ENCODE peak calls at places on chromosomes 6 and 20, in ten cellular contexts. One of them, this sample, is unnamed.

GRCh38 chr6:150466196-150466595 is 97.4 kb downstream of the IYD start:
- DNase-seq in ovary: no peak
- DNase-seq in GM12878: no peak
- DNase-seq in heart left ventricle: no peak
- DNase-seq in suprapubic skin: no peak
- DNase-seq in sigmoid colon: no peak
- DNase-seq in gastrocnemius medialis: no peak
- DNase-seq in K562: no peak
- DNase-seq in HCT116: no peak
- DNase-seq in thyroid gland: no peak
- DNase-seq in this sample: no peak

GRCh38 chr6:45532626-45533258 is 155.0 kb upstream of the SUPT3H start:
- DNase-seq in HCT116: no peak
- DNase-seq in heart left ventricle: no peak
- DNase-seq in thyroid gland: no peak
- DNase-seq in GM12878: no peak
- DNase-seq in suprapubic skin: no peak
- DNase-seq in gastrocnemius medialis: no peak
- DNase-seq in sigmoid colon: no peak
- DNase-seq in K562: no peak
- DNase-seq in ovary: no peak
- DNase-seq in this sample: no peak

GRCh38 chr6:152746172-152746553 is 4.4 kb upstream of the VIP start:
- DNase-seq in ovary: no peak
- DNase-seq in heart left ventricle: no peak
- DNase-seq in K562: no peak
- DNase-seq in gastrocnemius medialis: no peak
- DNase-seq in thyroid gland: no peak
- DNase-seq in sigmoid colon: no peak
- DNase-seq in GM12878: no peak
- DNase-seq in HCT116: peak; percentile 28
- DNase-seq in suprapubic skin: no peak
- DNase-seq in this sample: no peak

GRCh38 chr6:29722773-29723665 is at the start of gene HLA-F:
- DNase-seq in sigmoid colon: peak; percentile 95
- DNase-seq in thyroid gland: peak; percentile 88
- DNase-seq in GM12878: peak; percentile 92
- DNase-seq in ovary: peak; percentile 63
- DNase-seq in K562: no peak
- DNase-seq in gastrocnemius medialis: peak; percentile 80
- DNase-seq in suprapubic skin: peak; percentile 94
- DNase-seq in heart left ventricle: peak; percentile 90
- DNase-seq in HCT116: peak; percentile 67
- DNase-seq in this sample: peak; percentile 85

GRCh38 chr6:36997811-36998722 is 7.4 kb upstream of the FGD2 start:
- DNase-seq in gastrocnemius medialis: peak; percentile 68
- DNase-seq in ovary: peak; percentile 38
- DNase-seq in suprapubic skin: no peak
- DNase-seq in K562: no peak
- DNase-seq in heart left ventricle: no peak
- DNase-seq in HCT116: no peak
- DNase-seq in GM12878: no peak
- DNase-seq in sigmoid colon: peak; percentile 93
- DNase-seq in thyroid gland: peak; percentile 98
- DNase-seq in this sample: no peak

GRCh38 chr6:2744206-2744771 is 6.4 kb downstream of the MYLK4 start:
- DNase-seq in sigmoid colon: no peak
- DNase-seq in HCT116: no peak
- DNase-seq in K562: no peak
- DNase-seq in ovary: no peak
- DNase-seq in GM12878: no peak
- DNase-seq in gastrocnemius medialis: peak; percentile 73
- DNase-seq in suprapubic skin: no peak
- DNase-seq in thyroid gland: no peak
- DNase-seq in heart left ventricle: peak; percentile 81
- DNase-seq in this sample: no peak

GRCh38 chr20:39103732-39104131 is 141.6 kb downstream of the DHX35 start:
- DNase-seq in thyroid gland: no peak
- DNase-seq in suprapubic skin: no peak
- DNase-seq in HCT116: no peak
- DNase-seq in GM12878: no peak
- DNase-seq in gastrocnemius medialis: no peak
- DNase-seq in sigmoid colon: no peak
- DNase-seq in heart left ventricle: no peak
- DNase-seq in ovary: no peak
- DNase-seq in K562: no peak
- DNase-seq in this sample: no peak

GRCh38 chr6:141848029-141848890 is 284.5 kb upstream of the GJE1 start:
- DNase-seq in gastrocnemius medialis: no peak
- DNase-seq in heart left ventricle: no peak
- DNase-seq in ovary: no peak
- DNase-seq in thyroid gland: peak; percentile 1
- DNase-seq in suprapubic skin: no peak
- DNase-seq in sigmoid colon: no peak
- DNase-seq in HCT116: no peak
- DNase-seq in K562: no peak
- DNase-seq in GM12878: no peak
- DNase-seq in this sample: no peak

GRCh38 chr6:139152088-139152891 is 17.4 kb downstream of the HECA start:
- DNase-seq in sigmoid colon: no peak
- DNase-seq in ovary: no peak
- DNase-seq in HCT116: no peak
- DNase-seq in GM12878: no peak
- DNase-seq in K562: no peak
- DNase-seq in thyroid gland: no peak
- DNase-seq in gastrocnemius medialis: no peak
- DNase-seq in suprapubic skin: no peak
- DNase-seq in heart left ventricle: no peak
- DNase-seq in this sample: no peak

GRCh38 chr6:108951351-108951953 is 103.2 kb downstream of the ARMC2 start:
- DNase-seq in HCT116: no peak
- DNase-seq in K562: no peak
- DNase-seq in heart left ventricle: no peak
- DNase-seq in gastrocnemius medialis: no peak
- DNase-seq in GM12878: no peak
- DNase-seq in sigmoid colon: no peak
- DNase-seq in suprapubic skin: no peak
- DNase-seq in ovary: no peak
- DNase-seq in thyroid gland: no peak
- DNase-seq in this sample: peak; percentile 52

GRCh38 chr6:5514353-5514752 is 253.0 kb downstream of the FARS2 start:
- DNase-seq in HCT116: no peak
- DNase-seq in gastrocnemius medialis: no peak
- DNase-seq in heart left ventricle: no peak
- DNase-seq in thyroid gland: no peak
- DNase-seq in suprapubic skin: no peak
- DNase-seq in sigmoid colon: no peak
- DNase-seq in GM12878: no peak
- DNase-seq in K562: no peak
- DNase-seq in ovary: no peak
- DNase-seq in this sample: no peak

GRCh38 chr20:19886666-19887288 is 128.7 kb downstream of the RIN2 start:
- DNase-seq in ovary: no peak
- DNase-seq in suprapubic skin: no peak
- DNase-seq in sigmoid colon: no peak
- DNase-seq in HCT116: no peak
- DNase-seq in K562: no peak
- DNase-seq in thyroid gland: peak; percentile 58
- DNase-seq in heart left ventricle: no peak
- DNase-seq in gastrocnemius medialis: no peak
- DNase-seq in GM12878: no peak
- DNase-seq in this sample: no peak

GRCh38 chr20:19887566-19888268 is 129.4 kb upstream of the NAA20 start:
- DNase-seq in suprapubic skin: no peak
- DNase-seq in thyroid gland: peak; percentile 10
- DNase-seq in GM12878: no peak
- DNase-seq in heart left ventricle: no peak
- DNase-seq in ovary: no peak
- DNase-seq in HCT116: no peak
- DNase-seq in K562: no peak
- DNase-seq in gastrocnemius medialis: no peak
- DNase-seq in sigmoid colon: no peak
- DNase-seq in this sample: no peak

GRCh38 chr20:19888269-19888669 is 128.9 kb upstream of the NAA20 start:
- DNase-seq in sigmoid colon: peak; percentile 66
- DNase-seq in ovary: no peak
- DNase-seq in GM12878: no peak
- DNase-seq in gastrocnemius medialis: no peak
- DNase-seq in thyroid gland: peak; percentile 67
- DNase-seq in suprapubic skin: no peak
- DNase-seq in K562: no peak
- DNase-seq in HCT116: no peak
- DNase-seq in heart left ventricle: no peak
- DNase-seq in this sample: no peak

GRCh38 chr20:19885576-19885956 is 127.5 kb downstream of the RIN2 start:
- DNase-seq in GM12878: no peak
- DNase-seq in gastrocnemius medialis: no peak
- DNase-seq in sigmoid colon: no peak
- DNase-seq in HCT116: no peak
- DNase-seq in thyroid gland: no peak
- DNase-seq in K562: no peak
- DNase-seq in ovary: no peak
- DNase-seq in heart left ventricle: no peak
- DNase-seq in suprapubic skin: no peak
- DNase-seq in this sample: no peak

GRCh38 chr20:19885981-19886665 is 128.1 kb downstream of the RIN2 start:
- DNase-seq in HCT116: no peak
- DNase-seq in gastrocnemius medialis: no peak
- DNase-seq in thyroid gland: peak; percentile 83
- DNase-seq in sigmoid colon: peak; percentile 79
- DNase-seq in GM12878: no peak
- DNase-seq in heart left ventricle: peak; percentile 77
- DNase-seq in K562: no peak
- DNase-seq in ovary: peak; percentile 43
- DNase-seq in suprapubic skin: no peak
- DNase-seq in this sample: peak; percentile 62
- TF ChIP-seq POLR2A in HCT116: no peak
- TF ChIP-seq POLR2A in gastrocnemius medialis: no peak
- TF ChIP-seq POLR2A in thyroid gland: no peak
- TF ChIP-seq POLR2A in sigmoid colon: no peak
- TF ChIP-seq POLR2A in GM12878: no peak
- TF ChIP-seq POLR2A in heart left ventricle: no peak
- TF ChIP-seq POLR2A in K562: no peak
- TF ChIP-seq POLR2A in ovary: no peak
- TF ChIP-seq POLR2A in suprapubic skin: no peak
- TF ChIP-seq POLR2A in this sample: no peak

GRCh38 chr6:44072452-44072958 is 54.7 kb downstream of the MRPL14 start:
- DNase-seq in ovary: no peak
- DNase-seq in sigmoid colon: no peak
- DNase-seq in K562: no peak
- DNase-seq in GM12878: no peak
- DNase-seq in gastrocnemius medialis: no peak
- DNase-seq in suprapubic skin: no peak
- DNase-seq in thyroid gland: no peak
- DNase-seq in heart left ventricle: no peak
- DNase-seq in HCT116: no peak
- DNase-seq in this sample: no peak
- H3K27ac ChIP-seq in ovary: no peak overlapping the region
- H3K27ac ChIP-seq in sigmoid colon: peak overlapping the region; percentile 82
- H3K27ac ChIP-seq in K562: peak overlapping the region; percentile 66
- H3K27ac ChIP-seq in GM12878: peak overlapping the region; percentile 73
- H3K27ac ChIP-seq in gastrocnemius medialis: peak overlapping the region; percentile 89
- H3K27ac ChIP-seq in suprapubic skin: peak overlapping the region; percentile 77
- H3K27ac ChIP-seq in thyroid gland: no peak overlapping the region
- H3K27ac ChIP-seq in heart left ventricle: peak overlapping the region; percentile 83
- H3K27ac ChIP-seq in HCT116: peak overlapping the region; percentile 31
- H3K27ac ChIP-seq in this sample: peak overlapping the region; percentile 79

DNA sequence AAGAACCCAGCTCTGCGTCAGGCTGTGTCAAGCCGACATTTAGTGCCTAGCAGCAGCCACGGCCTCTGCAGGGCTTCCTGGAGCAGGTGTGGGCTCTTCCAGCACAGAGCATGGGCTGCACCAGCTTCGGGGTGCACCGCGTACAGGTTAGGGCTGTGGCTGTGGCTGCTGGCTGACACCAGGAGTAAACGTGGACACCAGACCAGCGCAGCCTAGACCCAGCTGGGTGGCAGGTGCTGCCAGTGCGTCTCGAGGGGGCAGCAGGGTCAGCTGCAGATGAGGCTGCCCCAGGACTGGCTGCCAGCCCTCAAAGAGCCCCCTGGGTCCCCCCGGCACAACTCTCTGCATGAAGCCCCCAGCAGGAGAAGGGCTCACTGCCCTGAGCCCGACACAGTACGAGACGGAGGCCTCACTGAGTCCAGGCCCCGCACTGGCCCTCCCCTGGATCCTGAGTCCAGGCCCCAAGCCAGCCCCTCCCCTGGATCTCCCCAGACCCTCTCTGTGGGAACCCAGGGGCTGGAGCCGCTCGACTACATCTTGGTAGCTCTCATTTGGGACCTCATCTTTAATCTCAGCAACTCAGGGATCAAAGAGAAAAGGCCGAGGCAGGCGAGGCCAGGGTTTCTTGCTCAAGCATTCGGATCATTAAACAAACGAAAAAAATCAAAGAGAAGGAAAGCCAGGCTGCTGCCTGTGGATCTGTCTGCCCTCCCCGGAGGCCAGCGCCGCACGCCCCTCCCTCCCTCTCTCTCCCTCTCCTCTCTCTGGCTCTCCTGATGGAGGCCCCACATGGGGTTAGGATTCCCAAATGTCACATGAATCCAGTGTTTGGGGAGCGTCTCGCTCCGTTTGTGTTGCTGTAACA is 6.9 kb upstream of the NKAIN4 start:
- DNase-seq in HCT116: no peak
- DNase-seq in heart left ventricle: no peak
- DNase-seq in ovary: no peak
- DNase-seq in K562: no peak
- DNase-seq in sigmoid colon: no peak
- DNase-seq in suprapubic skin: no peak
- DNase-seq in GM12878: no peak
- DNase-seq in gastrocnemius medialis: no peak
- DNase-seq in thyroid gland: no peak
- DNase-seq in this sample: no peak
- H3K27me3 ChIP-seq in HCT116: no peaks in the 10 kb centered on the region
- H3K27me3 ChIP-seq in heart left ventricle: peaks cover 80% of the 10 kb centered on the region
- H3K27me3 ChIP-seq in ovary: no peaks in the 10 kb centered on the region
- H3K27me3 ChIP-seq in K562: peaks cover 67% of the 10 kb centered on the region
- H3K27me3 ChIP-seq in sigmoid colon: peaks cover 42% of the 10 kb centered on the region
- H3K27me3 ChIP-seq in suprapubic skin: peaks cover 88% of the 10 kb centered on the region
- H3K27me3 ChIP-seq in GM12878: no peaks in the 10 kb centered on the region
- H3K27me3 ChIP-seq in gastrocnemius medialis: peaks cover 42% of the 10 kb centered on the region
- H3K27me3 ChIP-seq in thyroid gland: no peaks in the 10 kb centered on the region
- H3K27me3 ChIP-seq in this sample: no peaks in the 10 kb centered on the region

DNA sequence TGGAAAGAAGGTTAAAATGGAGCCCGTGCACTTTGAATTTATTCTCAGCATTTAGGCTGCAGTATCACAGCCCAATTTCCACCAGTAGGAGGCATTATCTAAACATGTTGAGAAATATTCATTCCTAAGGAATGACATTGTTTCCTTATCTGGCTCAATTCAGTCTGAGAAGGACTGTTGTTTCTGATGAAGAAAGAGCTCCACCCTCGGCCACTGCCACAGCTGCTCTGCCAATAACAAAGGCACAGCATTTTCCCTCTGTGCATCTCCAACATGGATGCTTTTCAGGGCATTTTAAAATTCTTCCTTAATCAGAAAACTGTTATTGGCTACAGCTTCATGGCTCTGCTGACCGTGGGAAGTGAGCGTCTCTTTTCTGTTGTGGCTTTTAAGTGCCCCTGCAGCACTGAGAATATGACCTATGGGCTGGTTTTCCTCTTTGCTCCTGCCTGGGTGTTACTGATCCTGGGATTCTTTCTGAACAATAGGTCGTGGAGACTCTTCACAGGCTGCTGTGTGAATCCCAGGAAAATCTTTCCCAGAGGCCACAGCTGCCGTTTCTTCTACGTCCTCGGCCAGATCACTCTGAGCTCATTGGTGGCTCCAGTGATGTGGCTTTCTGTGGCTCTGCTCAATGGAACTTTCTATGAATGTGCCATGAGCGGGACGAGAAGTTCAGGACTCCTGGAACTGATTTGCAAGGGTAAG is at the start of gene CALHM5:
- DNase-seq in thyroid gland: no peak
- DNase-seq in suprapubic skin: no peak
- DNase-seq in GM12878: no peak
- DNase-seq in heart left ventricle: peak; percentile 65
- DNase-seq in gastrocnemius medialis: no peak
- DNase-seq in ovary: peak; percentile 25
- DNase-seq in K562: peak; percentile 33
- DNase-seq in HCT116: peak; percentile 58
- DNase-seq in sigmoid colon: peak; percentile 72
- DNase-seq in this sample: no peak
- TF ChIP-seq POLR2A in thyroid gland: no peak
- TF ChIP-seq POLR2A in suprapubic skin: no peak
- TF ChIP-seq POLR2A in GM12878: no peak
- TF ChIP-seq POLR2A in heart left ventricle: no peak
- TF ChIP-seq POLR2A in gastrocnemius medialis: peak; percentile 14
- TF ChIP-seq POLR2A in ovary: no peak
- TF ChIP-seq POLR2A in K562: no peak
- TF ChIP-seq POLR2A in HCT116: no peak
- TF ChIP-seq POLR2A in sigmoid colon: no peak
- TF ChIP-seq POLR2A in this sample: no peak